ENCODE peak calls at places on chromosome 17, in four cellular contexts. R, H, N and B are unnamed samples.

GRCh38 chr17:37676115-37676925 is 33.1 kb upstream of the DDX52 start:
- DNase-seq in R (no peak), H (no peak), N (no peak), B (no peak)

GRCh38 chr17:42288985-42289862 is 926 bp downstream of the STAT5A start:
- DNase-seq in R (peak; percentile 39), H (peak; percentile 43), N (no peak), B (peak; percentile 53)

GRCh38 chr17:81228420-81228819 is 5.7 kb upstream of the CEP131 start:
- DNase-seq in R (no peak), H (no peak), N (no peak), B (no peak)

GRCh38 chr17:77961741-77962140 is 3.2 kb downstream of the TNRC6C start:
- DNase-seq in R (no peak), H (no peak), N (no peak), B (no peak)

GRCh38 chr17:32356750-32357149 is 6.8 kb downstream of the ZNF207 start:
- DNase-seq in R (no peak), H (no peak), N (no peak), B (no peak)

GRCh38 chr17:5049314-5049819 is 14.1 kb upstream of the SLC52A1 start:
- DNase-seq in R (peak; percentile 69), H (no peak), N (no peak), B (no peak)

GRCh38 chr17:42679001-42679491 is 2.3 kb upstream of the PLEKHH3 start:
- DNase-seq in R (peak; percentile 21), H (no peak), N (peak; percentile 16), B (peak; percentile 75)

GRCh38 chr17:48816774-48817590 is at the start of gene TTLL6:
- DNase-seq in R (peak; percentile 70), H (peak; percentile 85), N (peak; percentile 58), B (peak; percentile 84)

GRCh38 chr17:33227911-33228310 is 65.2 kb downstream of the ASIC2 start:
- DNase-seq in R (no peak), H (no peak), N (no peak), B (no peak)

GRCh38 chr17:3978421-3979275 is 14.4 kb upstream of the ATP2A3 start:
- DNase-seq in R (no peak), H (no peak), N (no peak), B (no peak)

GRCh38 chr17:57135748-57136342 is 50.8 kb downstream of the AKAP1 start:
- DNase-seq in R (no peak), H (no peak), N (no peak), B (no peak)

GRCh38 chr17:74842599-74843351 is 16.9 kb downstream of the GRIN2C start:
- DNase-seq in R (no peak), H (peak; percentile 83), N (peak; percentile 56), B (peak; percentile 83)

GRCh38 chr17:65035704-65036103 is 20.8 kb downstream of the GNA13 start:
- DNase-seq in R (no peak), H (no peak), N (no peak), B (no peak)

GRCh38 chr17:59561042-59561441 is 4.4 kb upstream of the DHX40 start:
- DNase-seq in R (no peak), H (no peak), N (no peak), B (no peak)

GRCh38 chr17:39183045-39183444 is 14.4 kb downstream of the CACNB1 start:
- DNase-seq in R (no peak), H (no peak), N (no peak), B (no peak)

GRCh38 chr17:69240201-69240600 is 11.6 kb upstream of the ABCA10 start:
- DNase-seq in R (no peak), H (no peak), N (no peak), B (no peak)

GRCh38 chr17:76538281-76538931 is 897 bp upstream of the CYGB start:
- DNase-seq in R (no peak), H (no peak), N (no peak), B (no peak)

GRCh38 chr17:29784661-29785060 is 145.4 kb downstream of the SSH2 start:
- DNase-seq in R (no peak), H (no peak), N (no peak), B (no peak)

GRCh38 chr17:66835476-66835875 is 559 bp downstream of the CACNG5 start:
- DNase-seq in R (no peak), H (no peak), N (no peak), B (no peak)

GRCh38 chr17:77153487-77153886 is 12.7 kb downstream of the SEC14L1 start:
- DNase-seq in R (no peak), H (no peak), N (no peak), B (no peak)

GRCh38 chr17:7307686-7308624 is 527 bp downstream of the EIF5A start:
- DNase-seq in R (peak; percentile 48), H (peak; percentile 64), N (no peak), B (peak; percentile 82)

GRCh38 chr17:81317992-81318391 is 22.9 kb upstream of the SLC38A10 start:
- DNase-seq in R (no peak), H (no peak), N (no peak), B (no peak)

GRCh38 chr17:67671492-67671891 is 46.2 kb upstream of the NOL11 start:
- DNase-seq in R (no peak), H (no peak), N (no peak), B (no peak)

GRCh38 chr17:1042486-1042885 is 45.6 kb downstream of the TIMM22 start:
- DNase-seq in R (no peak), H (peak; percentile 3), N (no peak), B (no peak)

GRCh38 chr17:65402513-65403086 is 158.8 kb downstream of the AXIN2 start:
- DNase-seq in R (no peak), H (no peak), N (no peak), B (no peak)

GRCh38 chr17:63279498-63280230 is 166.4 kb downstream of the CYB561 start:
- DNase-seq in R (no peak), H (no peak), N (no peak), B (no peak)

GRCh38 chr17:81869221-81870154 is 1.6 kb downstream of the ARHGDIA start:
- DNase-seq in R (no peak), H (peak; percentile 58), N (no peak), B (peak; percentile 78)

GRCh38 chr17:29078183-29079045 is 35.5 kb downstream of the PIPOX start:
- DNase-seq in R (no peak), H (no peak), N (peak; percentile 74), B (no peak)